ENCODE peak calls at places on chromosomes 3 and 15, in five cellular contexts. U is transverse colon, E is neural progenitor cell, T is heart right ventricle, C is heart left ventricle. X is an unnamed sample.

GRCh38 chr3:171157286-171157685 is 130.8 kb upstream of the SLC2A2 start:
- DNase-seq in U (no peak), E (peak), T (peak), C (peak), X (no peak)

GRCh38 chr3:69454204-69454787 is 68.4 kb upstream of the FRMD4B start:
- DNase-seq in U (no peak), E (no peak), T (no peak), C (no peak), X (no peak)

GRCh38 chr15:83053151-83053550 is 13.9 kb downstream of the BTBD1 start:
- DNase-seq in U (no peak), E (no peak), T (no peak), C (no peak), X (no peak)

GRCh38 chr3:126618021-126618420 is 36.9 kb downstream of the TXNRD3 start:
- DNase-seq in U (no peak), E (no peak), T (no peak), C (no peak), X (no peak)

GRCh38 chr3:102224171-102224570 is 210.6 kb upstream of the ZPLD1 start:
- DNase-seq in U (peak), E (no peak), T (no peak), C (no peak), X (no peak)

GRCh38 chr3:46351646-46352045 is 2.3 kb upstream of the CCR2 start:
- DNase-seq in U (no peak), E (no peak), T (no peak), C (no peak), X (no peak)

GRCh38 chr15:78638658-78639314 is 2.2 kb downstream of the CHRNB4 start:
- DNase-seq in U (peak), E (peak), T (no peak), C (peak), X (no peak)

GRCh38 chr3:37887062-37887461 is 25.4 kb downstream of the CTDSPL start:
- DNase-seq in U (no peak), E (no peak), T (no peak), C (no peak), X (no peak)

GRCh38 chr3:38165722-38166387 is 518 bp downstream of the OXSR1 start:
- DNase-seq in U (no peak), E (no peak), T (no peak), C (peak), X (peak)

GRCh38 chr3:108388136-108389132 is 92.1 kb downstream of the HHLA2 start:
- DNase-seq in U (no peak), E (no peak), T (no peak), C (no peak), X (no peak)

GRCh38 chr15:70236306-70237103 is 138.8 kb upstream of the TLE3 start:
- DNase-seq in U (no peak), E (no peak), T (no peak), C (no peak), X (no peak)

GRCh38 chr15:77630956-77631789 is 1.5 kb downstream of the LINGO1 start:
- DNase-seq in U (peak), E (peak), T (no peak), C (no peak), X (no peak)

GRCh38 chr3:15273214-15273613 is 59.2 kb downstream of the SH3BP5 start:
- DNase-seq in U (no peak), E (no peak), T (no peak), C (no peak), X (no peak)

GRCh38 chr3:78204977-78205376 is 1165.1 kb downstream of the ROBO2 start:
- DNase-seq in U (no peak), E (peak), T (no peak), C (no peak), X (no peak)

GRCh38 chr15:83846847-83847246 is 192.9 kb downstream of the ADAMTSL3 start:
- DNase-seq in U (no peak), E (no peak), T (no peak), C (no peak), X (no peak)

GRCh38 chr3:46296826-46297225 is 54.6 kb downstream of the CCR3 start:
- DNase-seq in U (no peak), E (no peak), T (no peak), C (no peak), X (no peak)

GRCh38 chr3:149203758-149204157 is 17.9 kb downstream of the CP start:
- DNase-seq in U (no peak), E (no peak), T (no peak), C (no peak), X (no peak)

GRCh38 chr3:49722896-49723295 is 855 bp downstream of the GMPPB start:
- DNase-seq in U (no peak), E (no peak), T (no peak), C (peak), X (peak)

GRCh38 chr3:46797486-46797885 is 65.8 kb downstream of the MYL3 start:
- DNase-seq in U (no peak), E (no peak), T (no peak), C (no peak), X (no peak)

GRCh38 chr3:144866504-144866903 is 894.9 kb downstream of the DIPK2A start:
- DNase-seq in U (no peak), E (no peak), T (no peak), C (no peak), X (no peak)

GRCh38 chr3:98711426-98711825 is 51.7 kb upstream of the ST3GAL6 start:
- DNase-seq in U (no peak), E (no peak), T (no peak), C (no peak), X (no peak)

GRCh38 chr3:134029734-134030381 is at the start of gene SLCO2A1:
- DNase-seq in U (peak), E (peak), T (peak), C (peak), X (peak)

GRCh38 chr3:112560330-112560729 is 1.4 kb downstream of the ATG3 start:
- DNase-seq in U (no peak), E (no peak), T (no peak), C (no peak), X (no peak)
- H3K27ac ChIP-seq in U (peak), E (no peak), T (peak), C (no peak), X (peak)

GRCh38 chr3:27720899-27721716 is 1.0 kb downstream of the EOMES start:
- DNase-seq in U (no peak), E (peak), T (no peak), C (no peak), X (no peak)
- H3K27ac ChIP-seq in U (no peak), E (no peak), T (no peak), C (no peak), X (no peak)

DNA sequence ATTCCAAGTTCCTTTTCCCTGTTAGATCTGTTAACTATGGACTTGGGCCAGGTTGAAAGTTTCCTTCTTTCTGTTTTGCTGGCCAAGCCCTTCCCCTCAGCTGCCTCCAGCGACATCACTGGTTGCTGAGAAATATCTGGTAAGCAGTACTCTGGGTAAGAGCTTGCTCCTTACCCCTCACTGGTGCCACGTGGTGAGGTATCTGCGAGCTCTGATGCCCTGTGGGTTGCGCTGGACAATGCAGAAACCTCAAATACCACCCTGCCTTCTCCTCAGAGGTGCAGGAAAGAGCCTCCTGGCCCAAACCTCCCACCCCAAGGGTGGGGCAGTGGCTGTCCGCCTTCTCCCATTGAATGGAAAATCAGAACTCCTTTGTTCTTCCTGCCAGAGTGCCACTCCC is 42.9 kb upstream of the APH1B start:
- DNase-seq in U (peak), E (no peak), T (peak), C (peak), X (peak)
- H3K27ac ChIP-seq in U (peak), E (no peak), T (peak), C (peak), X (peak)

GRCh38 chr15:74955796-74956647 is 550 bp downstream of the RPP25 start:
- DNase-seq in U (peak), E (peak), T (peak), C (peak), X (peak)

GRCh38 chr15:74957301-74958035 is 896 bp upstream of the RPP25 start:
- DNase-seq in U (peak), E (peak), T (no peak), C (peak), X (no peak)

GRCh38 chr15:74955017-74955416 is 1.6 kb downstream of the RPP25 start:
- DNase-seq in U (no peak), E (no peak), T (no peak), C (no peak), X (no peak)

GRCh38 chr15:74958320-74958907 is 1.8 kb upstream of the RPP25 start:
- DNase-seq in U (peak), E (peak), T (peak), C (peak), X (peak)

DNA sequence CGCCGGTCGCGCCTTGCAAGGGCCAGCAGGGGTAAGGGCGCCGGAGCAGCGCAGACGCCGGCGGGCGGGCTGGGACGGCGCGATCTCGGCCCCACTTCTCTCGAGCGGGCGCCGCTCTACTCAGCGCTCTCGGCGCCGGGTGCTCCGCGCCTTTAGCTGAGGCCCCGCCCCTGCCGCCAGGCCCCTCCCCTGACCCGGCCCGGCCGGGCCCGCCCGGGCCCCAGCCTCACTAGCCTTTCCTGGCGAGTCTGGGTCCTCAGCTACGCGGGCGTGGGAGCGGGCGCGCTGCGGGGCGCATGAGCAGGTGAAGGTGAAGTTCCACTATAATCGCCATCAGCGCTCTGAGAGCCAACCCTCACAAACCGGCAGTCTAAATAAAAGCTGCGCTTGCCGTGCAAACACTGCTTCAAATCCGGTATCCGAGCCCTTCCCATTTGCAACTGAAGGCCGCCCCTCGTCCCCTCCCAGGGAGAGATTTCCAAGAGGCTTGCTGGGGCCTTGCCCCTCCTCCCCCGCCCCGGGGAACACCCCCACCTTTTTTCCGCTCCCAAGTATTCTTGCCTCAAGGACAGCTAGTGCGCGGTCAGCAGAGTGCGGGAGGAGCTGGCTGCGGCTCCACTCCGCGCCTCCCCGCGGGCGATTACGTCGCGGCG is at the start of gene RPP25:
- DNase-seq in U (peak), E (peak), T (peak), C (peak), X (peak)
- H3K27ac ChIP-seq in U (peak), E (no peak), T (peak), C (peak), X (peak)

X was measured in coronary artery.